ENCODE peak calls at places on chromosomes 2 and 18, in five cellular contexts. U is esophagus squamous epithelium, L is left lung, I is astrocyte, K is AG10803. J is an unnamed sample.

GRCh38 chr18:60235164-60235563 is 137.4 kb downstream of the MC4R start:
- DNase-seq in I (no peak), U (no peak), K (peak; percentile 6), L (no peak), J (no peak)

GRCh38 chr2:181581534-181581933 is 75.4 kb downstream of the CERKL start:
- DNase-seq in K (no peak), L (no peak), U (no peak), I (no peak), J (no peak)

GRCh38 chr2:207819839-207820784 is 50.4 kb upstream of the FZD5 start:
- DNase-seq in U (no peak), I (no peak), K (no peak), L (no peak), J (no peak)

GRCh38 chr2:107235491-107236254 is 349.7 kb upstream of the ST6GAL2 start:
- DNase-seq in U (no peak), L (no peak), I (no peak), K (no peak), J (no peak)

GRCh38 chr18:24627644-24628315 is 167.3 kb downstream of the HRH4 start:
- DNase-seq in K (no peak), L (no peak), U (no peak), I (no peak), J (no peak)

GRCh38 chr2:120704696-120705095 is 31.0 kb upstream of the GLI2 start:
- DNase-seq in K (no peak), I (no peak), L (no peak), U (no peak), J (no peak)

GRCh38 chr2:204171432-204171960 is 234.9 kb downstream of the ICOS start:
- DNase-seq in I (no peak), U (no peak), L (no peak), K (no peak), J (no peak)

GRCh38 chr2:7880561-7880960 is 801.3 kb upstream of the ID2 start:
- DNase-seq in K (peak; percentile 12), U (no peak), L (no peak), I (peak; percentile 36), J (no peak)

GRCh38 chr2:239600650-239601049 is 199.8 kb upstream of the HDAC4 start:
- DNase-seq in L (no peak), I (no peak), U (no peak), K (no peak), J (no peak)

GRCh38 chr2:31239842-31240198 is 5.9 kb downstream of the EHD3 start:
- DNase-seq in U (no peak), L (no peak), K (peak; percentile 77), I (peak; percentile 74), J (no peak)

GRCh38 chr2:216635171-216635570 is 2.0 kb downstream of the IGFBP2 start:
- DNase-seq in I (no peak), L (no peak), K (no peak), U (no peak), J (no peak)

GRCh38 chr2:148876190-148876588 is 1.2 kb downstream of the KIF5C start:
- DNase-seq in K (no peak), I (no peak), L (no peak), U (no peak), J (no peak)

DNA sequence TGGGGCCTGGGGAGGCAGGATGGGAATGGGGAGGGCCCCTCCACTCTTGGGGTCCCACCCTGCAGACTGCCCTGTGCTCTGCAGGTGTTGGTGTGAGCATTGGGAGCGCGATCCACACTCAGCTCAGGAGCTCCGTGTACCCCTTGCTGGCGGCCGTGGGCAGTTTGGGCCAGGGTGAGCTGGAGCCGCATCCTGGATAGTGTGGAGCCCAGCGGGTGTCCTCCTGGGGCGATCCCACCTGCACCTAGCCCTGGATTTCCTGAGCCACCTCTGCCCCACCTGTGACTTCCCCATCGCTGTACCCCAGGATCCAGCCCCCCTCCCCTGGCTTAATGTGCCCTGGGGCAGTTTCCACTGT is 2.6 kb downstream of the PROM2 start:
- DNase-seq in U (no peak), L (no peak), K (no peak), I (no peak), J (no peak)
- TF ChIP-seq CTCF in U (no peak), L (no peak), K (no peak), I (no peak), J (no peak)

GRCh38 chr2:80168037-80168436 is 136.5 kb downstream of the LRRTM1 start:
- DNase-seq in K (no peak), I (no peak), L (no peak), U (no peak), J (no peak)

GRCh38 chr2:80166457-80166856 is 138.1 kb downstream of the LRRTM1 start:
- DNase-seq in U (no peak), L (no peak), I (no peak), K (no peak), J (no peak)

GRCh38 chr2:80167284-80167808 is 137.2 kb downstream of the LRRTM1 start:
- DNase-seq in L (no peak), U (no peak), I (no peak), K (no peak), J (no peak)

GRCh38 chr2:80168801-80169200 is 135.8 kb downstream of the LRRTM1 start:
- DNase-seq in L (no peak), K (no peak), U (no peak), I (no peak), J (no peak)

GRCh38 chr2:80169811-80170594 is 134.5 kb downstream of the LRRTM1 start:
- DNase-seq in I (no peak), K (no peak), U (no peak), L (no peak), J (no peak)
- TF ChIP-seq CTCF in I (no peak), K (no peak), U (no peak), L (no peak), J (no peak)

GRCh38 chr2:18428516-18428915 is 131.9 kb downstream of the RDH14 start:
- DNase-seq in I (no peak), K (no peak), L (no peak), U (no peak), J (no peak)

GRCh38 chr2:18425186-18425585 is 135.3 kb downstream of the RDH14 start:
- DNase-seq in I (no peak), L (no peak), U (no peak), K (no peak), J (no peak)

GRCh38 chr2:18422416-18423165 is 137.9 kb downstream of the RDH14 start:
- DNase-seq in U (no peak), L (no peak), K (peak; percentile 59), I (no peak), J (no peak)

GRCh38 chr2:18426174-18426573 is 134.3 kb downstream of the RDH14 start:
- DNase-seq in L (no peak), I (no peak), K (no peak), U (no peak), J (no peak)

DNA sequence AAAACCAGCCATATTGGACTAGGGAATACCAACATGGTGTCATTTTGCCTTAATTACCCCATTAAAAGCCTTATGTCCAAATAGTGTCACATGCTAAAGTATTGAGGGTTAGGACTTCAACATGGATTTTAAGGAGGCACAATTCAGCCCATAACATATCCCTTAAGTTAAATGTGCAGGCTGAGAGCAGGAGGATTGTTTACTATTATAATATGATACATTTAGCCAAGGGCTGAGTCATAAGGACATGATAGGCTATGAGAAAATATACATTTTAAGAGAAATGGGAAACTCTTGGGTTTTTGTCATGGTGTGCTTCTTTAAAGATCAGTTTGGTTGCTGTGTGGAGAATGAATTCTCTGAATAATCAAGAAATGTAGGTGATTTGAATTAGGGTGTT is 136.8 kb downstream of the RDH14 start:
- DNase-seq in K (no peak), I (no peak), U (no peak), L (no peak), J (no peak)
- TF ChIP-seq CTCF in K (no peak), I (no peak), U (no peak), L (no peak), J (no peak)

GRCh38 chr2:63301481-63301880 is 250.9 kb downstream of the OTX1 start:
- DNase-seq in K (no peak), L (no peak), I (no peak), U (no peak), J (no peak)

DNA sequence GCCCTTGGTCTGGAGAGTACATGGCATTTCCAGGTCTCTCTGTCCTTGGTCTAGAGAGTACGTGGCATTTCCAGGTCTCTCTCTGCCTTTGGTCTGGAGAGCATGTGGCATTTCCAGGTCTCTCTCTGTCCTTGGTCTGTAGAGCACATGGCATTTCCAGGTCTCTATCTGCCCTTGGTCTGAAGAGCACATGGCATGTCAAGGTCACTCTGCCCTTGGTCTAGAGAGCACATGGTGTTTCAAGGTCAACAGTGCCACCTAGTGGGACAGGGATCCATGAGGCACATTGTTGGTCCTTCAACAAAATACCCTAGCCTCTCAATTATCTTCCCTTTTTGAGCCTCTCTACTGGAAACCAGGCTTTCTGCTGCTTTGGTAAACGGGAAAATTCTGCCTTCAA is 250.2 kb downstream of the OTX1 start:
- DNase-seq in L (no peak), U (no peak), I (no peak), K (no peak), J (no peak)
- TF ChIP-seq CTCF in L (no peak), U (no peak), I (no peak), K (no peak), J (no peak)

GRCh38 chr2:140498360-140498759 is 1632.5 kb downstream of the LRP1B start:
- DNase-seq in I (no peak), L (no peak), U (no peak), K (no peak), J (no peak)
- TF ChIP-seq CTCF in I (no peak), L (no peak), U (no peak), K (no peak), J (no peak)

DNA sequence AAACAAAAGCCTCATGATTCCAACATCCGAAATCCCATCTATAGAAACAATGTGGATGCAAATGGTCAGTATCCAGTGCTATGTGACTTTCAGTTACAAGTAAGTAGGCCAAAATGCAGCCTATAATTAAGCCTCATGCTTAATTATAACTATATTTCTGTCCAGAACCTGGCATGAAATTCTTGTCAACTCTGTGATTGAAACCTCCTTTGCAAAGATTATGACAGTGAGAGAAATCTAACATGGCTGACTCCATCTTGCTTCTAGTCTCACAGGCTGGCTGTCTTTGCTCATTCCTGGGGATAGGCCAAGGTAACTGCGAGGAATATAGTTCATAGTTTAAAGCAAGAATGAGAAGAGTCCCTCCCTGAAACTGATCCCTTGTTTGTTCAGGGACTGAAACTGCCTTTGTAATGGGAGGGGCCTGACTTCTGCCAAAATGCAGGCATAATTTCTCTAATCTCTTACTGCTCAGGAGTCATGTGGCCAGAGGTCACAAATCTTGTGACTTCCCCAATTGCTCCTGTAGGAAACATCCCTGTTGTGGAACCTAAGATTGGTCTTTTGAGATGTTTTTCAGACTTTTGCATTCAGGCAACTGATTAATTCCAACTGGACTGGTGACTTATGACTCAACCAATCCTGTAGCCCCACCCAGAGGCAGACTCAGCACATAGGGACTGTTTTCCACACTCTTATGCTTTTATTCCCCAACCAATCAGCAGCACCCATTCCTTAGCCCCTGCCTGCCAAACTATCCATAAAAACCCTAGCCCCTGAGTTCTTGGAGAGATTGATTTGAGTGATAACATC is 84.5 kb upstream of the TLK1 start:
- DNase-seq in U (no peak), L (no peak), I (peak; percentile 10), K (peak; percentile 49), J (no peak)
- TF ChIP-seq CTCF in U (no peak), L (no peak), I (no peak), K (no peak), J (no peak)

GRCh38 chr2:70460333-70460732 is 93.3 kb downstream of the TGFA start:
- DNase-seq in I (no peak), L (no peak), U (no peak), K (no peak), J (no peak)
- TF ChIP-seq CTCF in I (no peak), L (no peak), U (no peak), K (no peak), J (no peak)

GRCh38 chr2:129936334-129936934 is 43.0 kb upstream of the RAB6C start:
- DNase-seq in L (no peak), U (no peak), K (no peak), I (no peak), J (no peak)
- TF ChIP-seq CTCF in L (no peak), U (peak; percentile 36), K (peak; percentile 59), I (no peak), J (peak; percentile 38)

J was measured in natural killer cell.